ENCODE peak calls at places on chromosomes 16 and 17, in five cellular contexts. G is neural progenitor cell, N is fibroblast of the aortic adventitia, Z is Panc1, O is stomach. I is an unnamed sample.

GRCh38 chr16:49658491-49658890 is 197.4 kb downstream of the ZNF423 start:
- DNase-seq in G (no peak), N (no peak), Z (no peak), O (no peak), I (no peak)

GRCh38 chr17:17048106-17048505 is 5.8 kb downstream of the MPRIP start:
- DNase-seq in G (no peak), N (no peak), Z (no peak), O (peak), I (no peak)

GRCh38 chr17:37506678-37507077 is 17.0 kb downstream of the DUSP14 start:
- DNase-seq in G (peak), N (no peak), Z (no peak), O (no peak), I (peak)

GRCh38 chr16:87199901-87200300 is 117.3 kb downstream of the C16orf95 start:
- DNase-seq in G (no peak), N (no peak), Z (no peak), O (no peak), I (no peak)

GRCh38 chr17:41492351-41492750 is 2.6 kb upstream of the KRT36 start:
- DNase-seq in G (no peak), N (peak), Z (no peak), O (no peak), I (peak)

GRCh38 chr17:36470499-36470898 is 16.0 kb upstream of the ZNHIT3 start:
- DNase-seq in G (no peak), N (no peak), Z (no peak), O (no peak), I (no peak)

GRCh38 chr16:54193656-54194007 is 93.0 kb downstream of the IRX3 start:
- DNase-seq in G (peak), N (peak), Z (no peak), O (peak), I (peak)

GRCh38 chr17:50163846-50164696 is 1.7 kb upstream of the SGCA start:
- DNase-seq in G (no peak), N (no peak), Z (no peak), O (no peak), I (no peak)

GRCh38 chr17:68759343-68760140 is 158.4 kb upstream of the FAM20A start:
- DNase-seq in G (peak), N (peak), Z (peak), O (peak), I (peak)

GRCh38 chr16:89574681-89575246 is 794 bp upstream of the CPNE7 start:
- DNase-seq in G (peak), N (peak), Z (no peak), O (peak), I (peak)

GRCh38 chr17:2892305-2892971 is 96.2 kb downstream of the RAP1GAP2 start:
- DNase-seq in G (no peak), N (peak), Z (peak), O (peak), I (peak)

GRCh38 chr16:10314317-10314716 is 71.5 kb upstream of the ATF7IP2 start:
- DNase-seq in G (no peak), N (no peak), Z (no peak), O (no peak), I (no peak)

GRCh38 chr16:10317425-10318001 is 68.3 kb upstream of the ATF7IP2 start:
- DNase-seq in G (no peak), N (no peak), Z (no peak), O (no peak), I (no peak)

GRCh38 chr16:10312023-10312422 is 73.8 kb upstream of the ATF7IP2 start:
- DNase-seq in G (no peak), N (no peak), Z (no peak), O (peak), I (no peak)

GRCh38 chr16:10312784-10313724 is 72.8 kb upstream of the ATF7IP2 start:
- DNase-seq in G (no peak), N (no peak), Z (no peak), O (peak), I (no peak)

GRCh38 chr16:10314811-10315210 is 71.0 kb upstream of the ATF7IP2 start:
- DNase-seq in G (no peak), N (peak), Z (no peak), O (no peak), I (peak)
- TF ChIP-seq CTCF in G (peak), N (no peak), Z (no peak), O (no peak), I (peak)

DNA sequence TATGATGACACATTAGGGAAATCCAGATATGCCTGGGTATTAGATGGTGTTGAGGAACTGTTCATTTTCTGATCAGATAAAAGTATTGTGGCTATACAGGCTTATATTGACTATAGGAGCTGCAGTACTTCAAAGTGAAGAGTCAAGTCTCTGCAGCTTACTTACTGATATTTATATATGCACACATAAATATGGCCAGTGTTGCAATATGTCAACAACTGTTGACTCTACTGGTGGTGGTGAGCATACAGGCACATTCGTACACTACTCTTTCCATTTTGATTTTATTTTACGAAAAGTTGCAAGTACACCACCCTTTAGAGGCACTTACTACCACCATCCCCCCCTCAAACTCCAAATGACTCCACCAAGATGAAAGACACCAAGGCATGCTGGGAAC is 2.5 kb downstream of the CIAO2B start:
- DNase-seq in G (no peak), N (no peak), Z (no peak), O (no peak), I (no peak)
- H3K4me3 ChIP-seq in G (no peak), N (no peak), Z (no peak), O (no peak), I (no peak)

GRCh38 chr16:2858245-2859025 is 465 bp upstream of the PRSS22 start:
- DNase-seq in G (no peak), N (no peak), Z (no peak), O (peak), I (no peak)

GRCh38 chr16:2855536-2855935 is 2.4 kb downstream of the PRSS22 start:
- DNase-seq in G (no peak), N (no peak), Z (no peak), O (no peak), I (no peak)

GRCh38 chr16:2856686-2857450 is 1.1 kb downstream of the PRSS22 start:
- DNase-seq in G (no peak), N (no peak), Z (no peak), O (no peak), I (no peak)

GRCh38 chr16:2856061-2856670 is 1.8 kb downstream of the PRSS22 start:
- DNase-seq in G (no peak), N (no peak), Z (no peak), O (peak), I (no peak)

GRCh38 chr16:2857451-2858244 is at the start of gene PRSS22:
- DNase-seq in G (peak), N (no peak), Z (no peak), O (peak), I (no peak)
- TF ChIP-seq CTCF in G (no peak), N (no peak), Z (no peak), O (no peak), I (no peak)

DNA sequence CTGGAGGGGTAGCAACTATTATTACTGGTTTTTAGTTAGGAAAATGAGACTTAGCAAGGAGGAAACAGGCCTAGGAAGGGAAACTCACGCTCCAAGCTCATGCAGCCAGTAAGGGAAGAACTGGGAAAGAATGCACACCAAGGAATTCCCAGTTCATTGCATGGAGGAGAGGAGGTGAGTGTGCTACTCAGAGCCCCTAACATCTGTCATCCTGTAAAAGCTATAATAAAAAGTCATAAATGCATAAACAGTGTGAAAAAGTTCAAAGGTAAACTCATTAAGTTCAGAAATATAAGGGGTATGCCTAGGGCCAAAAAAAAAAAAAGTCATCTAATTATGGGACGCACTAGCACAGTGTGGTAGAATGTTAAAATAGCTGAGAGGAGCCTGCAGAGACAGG is 25.9 kb downstream of the TMEM98 start:
- DNase-seq in G (no peak), N (no peak), Z (no peak), O (no peak), I (no peak)
- H3K4me3 ChIP-seq in G (no peak), N (no peak), Z (no peak), O (no peak), I (no peak)

GRCh38 chr16:71288890-71289731 is at the start of gene CMTR2:
- DNase-seq in G (peak), N (peak), Z (peak), O (peak), I (peak)
- TF ChIP-seq CTCF in G (no peak), N (no peak), Z (no peak), O (no peak), I (peak)

GRCh38 chr17:4587803-4588202 is 3.5 kb downstream of the SMTNL2 start:
- DNase-seq in G (peak), N (no peak), Z (no peak), O (no peak), I (no peak)

GRCh38 chr17:4585203-4585939 is 1.0 kb downstream of the SMTNL2 start:
- DNase-seq in G (peak), N (no peak), Z (no peak), O (no peak), I (no peak)

GRCh38 chr17:4586043-4586442 is 1.7 kb downstream of the SMTNL2 start:
- DNase-seq in G (no peak), N (no peak), Z (no peak), O (no peak), I (no peak)

GRCh38 chr17:4588391-4588790 is 4.1 kb downstream of the SMTNL2 start:
- DNase-seq in G (peak), N (no peak), Z (no peak), O (no peak), I (no peak)

DNA sequence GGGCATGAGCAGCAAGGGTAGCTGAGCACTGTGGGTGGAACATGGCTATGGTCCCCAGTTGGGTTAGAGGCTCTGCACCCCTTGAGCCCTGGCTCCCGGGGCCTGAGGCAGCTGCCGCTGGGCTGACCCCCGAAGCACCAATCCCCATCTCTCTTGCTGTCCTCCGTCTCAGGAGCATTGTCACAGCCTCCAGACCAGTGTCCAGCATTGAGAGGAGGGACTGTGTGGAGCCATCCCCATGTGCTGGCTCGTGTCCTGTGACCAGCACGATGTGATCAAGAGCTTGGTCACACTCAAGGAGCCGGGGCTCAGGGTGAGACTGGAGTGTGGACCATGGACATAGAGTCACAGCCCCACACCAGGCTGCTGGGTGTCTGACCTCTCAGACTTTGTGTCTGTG is 2.9 kb downstream of the SMTNL2 start:
- DNase-seq in G (peak), N (no peak), Z (no peak), O (no peak), I (no peak)
- H3K4me3 ChIP-seq in G (no peak), N (no peak), Z (no peak), O (no peak), I (no peak)

GRCh38 chr17:44901323-44901965 is 2.2 kb upstream of the EFTUD2 start:
- DNase-seq in G (no peak), N (peak), Z (no peak), O (no peak), I (peak)
- TF ChIP-seq CTCF in G (no peak), N (peak), Z (no peak), O (no peak), I (peak)

I was measured in fibroblast of pulmonary artery.